ENCODE peak calls at places on chromosomes 2 and 18, in seven cellular contexts. P is lower lobe of right lung, E is A549, B is heart right ventricle, V is PC-9, M is GM23338, O is fibroblast of the aortic adventitia. C is an unnamed sample.

GRCh38 chr2:134917958-134918517 is 584 bp upstream of the CCNT2 start:
- DNase-seq in B (no peak), M (no peak), P (no peak), O (no peak), V (no peak), E (no peak), C (peak)

GRCh38 chr18:74198453-74198852 is 50.1 kb downstream of the TIMM21 start:
- DNase-seq in E (no peak), P (no peak), O (no peak), B (no peak), V (no peak), M (no peak), C (no peak)

GRCh38 chr2:119254601-119255080 is 31.0 kb downstream of the STEAP3 start:
- DNase-seq in B (no peak), E (no peak), M (no peak), O (no peak), P (no peak), V (no peak), C (no peak)

GRCh38 chr2:200274116-200275075 is 32.1 kb upstream of the SPATS2L start:
- DNase-seq in E (no peak), B (no peak), O (no peak), V (no peak), P (no peak), M (peak), C (no peak)

GRCh38 chr2:60079562-60079961 is 473.9 kb downstream of the BCL11A start:
- DNase-seq in V (no peak), O (no peak), B (no peak), E (no peak), M (no peak), P (no peak), C (no peak)

GRCh38 chr2:219309278-219309677 is at the start of gene PTPRN:
- DNase-seq in V (no peak), E (no peak), B (no peak), O (peak), P (no peak), M (peak), C (no peak)

GRCh38 chr2:210620456-210620855 is 64.1 kb downstream of the CPS1 start:
- DNase-seq in E (no peak), M (peak), P (no peak), O (peak), V (no peak), B (no peak), C (no peak)

GRCh38 chr2:36539631-36540030 is 58.3 kb downstream of the FEZ2 start:
- DNase-seq in B (no peak), V (no peak), O (peak), E (no peak), P (no peak), M (no peak), C (no peak)

GRCh38 chr2:74441690-74442482 is at the start of gene RTKN:
- DNase-seq in M (peak), V (peak), B (peak), P (peak), O (no peak), E (no peak), C (no peak)

GRCh38 chr2:216146573-216146972 is 37.4 kb downstream of the XRCC5 start:
- DNase-seq in B (no peak), M (peak), O (no peak), E (no peak), P (no peak), V (no peak), C (no peak)

GRCh38 chr2:178105566-178105965 is 6.7 kb upstream of the RBM45 start:
- DNase-seq in V (peak), O (no peak), M (no peak), E (no peak), B (no peak), P (no peak), C (no peak)

GRCh38 chr18:9827856-9828793 is 57.6 kb upstream of the TXNDC2 start:
- DNase-seq in E (peak), M (no peak), B (no peak), V (peak), O (peak), P (peak), C (no peak)

GRCh38 chr2:467543-467891 is 179.6 kb upstream of the ALKAL2 start:
- DNase-seq in B (no peak), O (no peak), M (peak), V (no peak), E (no peak), P (no peak), C (no peak)

GRCh38 chr2:24327988-24328387 is 32.3 kb downstream of the ITSN2 start:
- DNase-seq in O (no peak), V (no peak), P (no peak), B (no peak), M (peak), E (no peak), C (no peak)

GRCh38 chr2:222848862-222849261 is 12.0 kb upstream of the ACSL3 start:
- DNase-seq in M (no peak), V (no peak), E (no peak), B (no peak), O (no peak), P (no peak), C (no peak)

GRCh38 chr2:41668529-41668928 is 379.3 kb upstream of the PKDCC start:
- DNase-seq in V (no peak), P (no peak), M (peak), E (no peak), B (no peak), O (no peak), C (no peak)

GRCh38 chr2:24349097-24349496 is 11.2 kb downstream of the ITSN2 start:
- DNase-seq in B (no peak), O (no peak), E (no peak), V (no peak), M (no peak), P (no peak), C (no peak)

GRCh38 chr2:199458806-199459285 is 1.1 kb upstream of the SATB2 start:
- DNase-seq in M (peak), V (peak), E (no peak), B (no peak), O (peak), P (peak), C (no peak)

GRCh38 chr2:19839438-19839837 is 62.3 kb downstream of the TTC32 start:
- DNase-seq in B (no peak), E (no peak), O (no peak), V (no peak), M (no peak), P (no peak), C (no peak)

DNA sequence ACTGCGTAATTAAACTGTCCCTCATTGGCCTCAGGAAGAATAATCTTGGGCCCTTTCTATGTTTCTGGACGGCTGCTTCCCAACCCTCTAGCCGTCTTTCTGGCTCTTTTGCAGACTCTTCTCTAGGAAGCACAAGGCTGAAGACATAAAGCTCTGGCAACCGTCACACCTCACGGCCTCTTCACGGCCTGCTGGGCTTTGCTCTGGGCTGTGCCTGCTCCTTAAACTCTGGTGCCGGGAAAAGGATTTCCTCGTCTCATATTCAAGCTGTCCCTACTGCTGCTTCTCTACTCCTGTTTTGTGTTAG is 36.0 kb upstream of the WIPF1 start:
- DNase-seq in B (no peak), V (no peak), O (peak), E (no peak), M (no peak), P (no peak), C (no peak)
- H3K4me3 ChIP-seq in B (no peak), V (no peak), O (no peak), E (no peak), M (no peak), P (peak), C (peak)

DNA sequence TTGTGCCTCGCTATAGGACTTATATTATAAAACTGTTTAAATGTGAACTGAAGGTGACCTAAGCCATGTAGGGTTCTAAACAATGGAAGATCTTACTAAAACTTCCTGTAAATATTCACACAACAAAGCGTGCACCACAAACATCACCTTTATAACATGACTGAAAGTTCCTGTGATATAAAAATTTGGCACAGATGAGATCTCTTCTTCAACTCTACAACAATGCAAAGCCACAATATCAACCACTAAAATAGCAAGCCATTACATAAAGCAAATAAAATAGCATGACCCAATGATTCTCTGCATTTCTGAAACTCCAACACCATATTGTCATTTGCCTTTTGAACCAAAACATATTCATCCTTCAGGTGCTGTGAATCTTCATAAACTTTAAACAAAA is 3.5 kb downstream of the YES1 start:
- DNase-seq in V (no peak), O (no peak), P (no peak), B (no peak), M (no peak), E (no peak), C (no peak)
- H3K4me3 ChIP-seq in V (no peak), O (no peak), P (no peak), B (no peak), M (no peak), E (no peak), C (no peak)

GRCh38 chr2:176814274-176814673 is 398.3 kb upstream of the HNRNPA3 start:
- DNase-seq in B (no peak), V (no peak), M (no peak), E (no peak), O (no peak), P (no peak), C (no peak)
- H3K4me3 ChIP-seq in B (no peak), V (no peak), M (no peak), E (no peak), O (no peak), P (no peak), C (no peak)

DNA sequence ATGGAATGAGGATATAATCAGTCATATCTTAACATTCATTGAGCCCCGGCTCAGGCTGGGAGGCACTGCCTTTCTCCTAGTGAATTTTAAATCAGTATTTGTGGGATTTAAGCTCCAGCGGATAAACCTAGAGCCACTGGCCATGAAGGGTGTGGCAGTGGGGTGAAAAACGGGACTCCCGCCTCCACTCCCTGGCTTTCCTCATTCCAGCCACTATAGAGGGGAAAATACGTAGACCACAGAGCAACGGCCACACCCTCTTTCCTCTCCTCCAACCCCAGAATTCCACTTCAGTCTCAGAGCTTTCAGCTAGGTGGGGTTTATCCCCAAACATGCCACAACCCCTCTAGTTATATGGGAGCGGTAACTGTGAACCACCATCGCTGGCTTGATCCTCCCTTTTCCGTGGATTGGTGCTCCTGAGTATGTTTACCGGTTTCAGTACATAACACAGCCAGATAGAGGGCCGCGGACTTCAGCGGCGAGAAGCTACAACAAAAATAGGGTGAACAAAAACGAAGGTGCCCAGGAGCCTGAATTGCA is 70.6 kb upstream of the ITGB6 start:
- DNase-seq in O (no peak), E (peak), V (peak), B (no peak), M (peak), P (peak), C (no peak)
- H3K4me3 ChIP-seq in O (peak), E (peak), V (peak), B (peak), M (peak), P (peak), C (peak)

DNA sequence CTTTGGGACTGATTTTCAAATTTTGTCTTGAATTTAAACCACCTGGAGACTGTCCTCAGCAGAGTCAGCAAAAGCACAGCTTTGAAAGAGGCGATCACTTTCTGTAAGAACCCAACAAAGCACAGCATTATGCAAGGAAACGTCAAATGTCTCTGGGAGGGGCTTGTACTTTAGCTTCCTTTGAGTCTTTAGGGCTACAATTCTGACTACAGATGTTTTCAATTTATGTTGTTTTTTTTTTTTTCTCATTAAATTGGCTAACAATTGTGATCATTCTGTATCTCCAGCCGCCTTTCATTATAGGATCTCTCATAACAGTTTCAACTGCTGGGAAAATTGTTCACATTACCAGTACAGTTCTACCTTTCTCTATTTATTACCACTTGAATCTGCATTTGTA is 48.3 kb downstream of the COL3A1 start:
- DNase-seq in E (no peak), O (peak), B (no peak), P (no peak), V (no peak), M (no peak), C (no peak)
- H3K4me3 ChIP-seq in E (no peak), O (no peak), B (no peak), P (no peak), V (no peak), M (no peak), C (no peak)

GRCh38 chr18:79488311-79489047 is 92.7 kb downstream of the NFATC1 start:
- DNase-seq in B (no peak), V (no peak), P (peak), M (no peak), O (no peak), E (no peak), C (peak)

GRCh38 chr18:79486356-79487197 is 90.8 kb downstream of the NFATC1 start:
- DNase-seq in V (no peak), M (no peak), E (no peak), P (peak), O (no peak), B (no peak), C (peak)

GRCh38 chr18:79489048-79489899 is 93.5 kb downstream of the NFATC1 start:
- DNase-seq in V (no peak), B (peak), P (peak), M (no peak), O (no peak), E (no peak), C (peak)

GRCh38 chr18:79485788-79486355 is 90.1 kb downstream of the NFATC1 start:
- DNase-seq in P (no peak), O (peak), V (no peak), M (no peak), B (no peak), E (no peak), C (no peak)

DNA sequence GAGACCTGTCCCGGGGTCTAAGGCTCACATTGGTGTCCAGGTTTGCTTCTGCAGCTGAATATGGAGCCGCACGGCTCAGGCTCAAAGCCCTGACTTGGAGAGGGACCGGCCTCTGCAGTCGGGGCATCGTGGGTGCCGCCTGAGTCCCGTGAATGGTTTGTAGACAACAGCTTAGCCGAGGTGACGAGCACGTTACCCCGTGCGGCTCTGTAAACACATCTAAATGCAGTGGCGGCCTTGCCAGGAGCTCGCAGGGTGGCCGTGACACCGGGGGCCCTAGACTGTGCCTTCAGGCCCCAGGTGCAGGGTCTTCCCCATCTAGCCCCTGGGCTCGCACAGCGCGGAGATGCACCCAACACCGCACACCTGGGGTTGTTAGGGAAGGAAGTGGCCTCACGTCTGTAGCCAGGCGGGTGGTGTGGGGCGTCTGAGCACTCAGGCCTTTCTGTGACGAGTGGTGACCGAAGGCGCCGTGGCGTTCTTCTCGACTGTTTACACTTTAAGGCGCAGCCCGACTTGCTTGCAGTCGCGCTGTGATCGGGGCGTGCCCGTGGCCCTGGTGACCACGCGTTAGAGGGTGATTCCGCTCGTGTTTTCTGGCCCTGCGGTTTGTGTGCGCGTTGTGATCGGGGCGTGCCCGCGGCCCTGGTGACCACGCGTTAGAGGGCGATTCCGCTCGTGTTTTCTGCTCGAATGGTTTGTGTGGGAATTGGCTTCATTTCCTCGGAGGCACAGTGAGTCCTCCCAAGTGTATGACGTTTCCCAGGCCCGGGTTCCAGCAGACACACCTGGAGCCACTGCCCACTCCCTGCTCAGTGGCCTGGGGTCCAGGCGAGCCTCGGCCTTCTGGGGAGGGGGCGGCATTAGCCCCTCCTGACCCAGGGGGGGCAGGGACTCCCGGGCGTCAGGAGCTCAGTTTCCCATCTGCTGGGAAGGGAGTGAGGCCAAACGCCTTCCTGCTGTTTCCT is 91.8 kb downstream of the NFATC1 start:
- DNase-seq in E (no peak), P (peak), B (no peak), M (no peak), O (no peak), V (no peak), C (no peak)
- H3K4me3 ChIP-seq in E (no peak), P (no peak), B (no peak), M (no peak), O (no peak), V (no peak), C (no peak)

C was measured in CD8-positive, alpha-beta memory T cell.